ENCODE peak calls at places on chromosomes 13 and 19, in six cellular contexts. K, Z, X, F, G and V are unnamed samples.

GRCh38 chr19:33443638-33444195 is 70.2 kb downstream of the CEBPG start:
- DNase-seq in G (no peak), F (no peak), K (no peak), X (no peak), Z (no peak), V (no peak)

GRCh38 chr19:51002542-51003311 is 1.3 kb upstream of the KLK8 start:
- DNase-seq in G (no peak), F (no peak), K (no peak), X (peak; percentile 70), Z (no peak), V (no peak)

GRCh38 chr13:94674609-94675348 is 37.6 kb downstream of the SOX21 start:
- DNase-seq in G (no peak), Z (peak; percentile 30), X (peak; percentile 72), F (peak; percentile 20), K (no peak), V (no peak)

GRCh38 chr19:2089001-2089711 is 7.0 kb downstream of the MOB3A start:
- DNase-seq in Z (peak; percentile 36), G (no peak), F (no peak), K (no peak), X (peak; percentile 58), V (no peak)

GRCh38 chr13:93730780-93731179 is 504.2 kb downstream of the GPC6 start:
- DNase-seq in F (no peak), Z (peak; percentile 36), G (no peak), X (peak; percentile 47), K (no peak), V (no peak)

GRCh38 chr13:33917135-33917534 is 99.2 kb downstream of the RFC3 start:
- DNase-seq in X (no peak), K (no peak), F (no peak), G (no peak), Z (no peak), V (no peak)

GRCh38 chr13:111599791-111600190 is 279.3 kb downstream of the TEX29 start:
- DNase-seq in X (no peak), G (no peak), Z (no peak), F (no peak), K (no peak), V (no peak)

GRCh38 chr13:23695711-23696512 is 125.7 kb downstream of the TNFRSF19 start:
- DNase-seq in F (peak; percentile 40), X (no peak), K (peak; percentile 73), Z (no peak), G (no peak), V (no peak)

GRCh38 chr13:106619688-106620555 is 52.0 kb upstream of the ARGLU1 start:
- DNase-seq in Z (peak; percentile 69), K (no peak), G (peak; percentile 33), X (peak; percentile 49), F (peak; percentile 0), V (no peak)

GRCh38 chr19:48913114-48913513 is 13.0 kb downstream of the NUCB1 start:
- DNase-seq in Z (no peak), K (no peak), X (peak; percentile 8), F (no peak), G (no peak), V (no peak)

GRCh38 chr13:98576215-98576945 is 527 bp downstream of the STK24 start:
- DNase-seq in Z (no peak), X (no peak), F (no peak), G (peak; percentile 50), K (peak; percentile 73), V (no peak)

GRCh38 chr19:50780753-50781480 is 9.3 kb upstream of the ACP4 start:
- DNase-seq in G (no peak), X (no peak), F (no peak), Z (no peak), K (no peak), V (no peak)

GRCh38 chr19:2982983-2983350 is 5.6 kb downstream of the TLE6 start:
- DNase-seq in Z (peak; percentile 68), F (no peak), G (peak; percentile 98), K (peak; percentile 79), X (peak; percentile 6), V (peak; percentile 51)

GRCh38 chr13:110264685-110265275 is 42.2 kb downstream of the COL4A1 start:
- DNase-seq in Z (no peak), X (no peak), G (peak; percentile 11), F (no peak), K (no peak), V (no peak)

GRCh38 chr19:57241181-57241580 is 749 bp downstream of the ZNF805 start:
- DNase-seq in G (no peak), K (no peak), F (peak; percentile 2), X (no peak), Z (peak; percentile 37), V (no peak)

GRCh38 chr13:33838567-33839131 is 20.7 kb downstream of the RFC3 start:
- DNase-seq in X (no peak), K (no peak), F (no peak), Z (peak; percentile 8), G (no peak), V (no peak)

GRCh38 chr13:105878119-105878518 is 657.3 kb downstream of the EFNB2 start:
- DNase-seq in G (no peak), X (no peak), K (no peak), Z (no peak), F (no peak), V (no peak)

GRCh38 chr13:110641055-110642015 is 26.0 kb downstream of the NAXD start:
- DNase-seq in Z (peak; percentile 53), X (no peak), G (no peak), F (no peak), K (no peak), V (no peak)

GRCh38 chr19:7415163-7415856 is 66.6 kb downstream of the ARHGEF18 start:
- DNase-seq in F (no peak), K (peak; percentile 61), X (no peak), G (no peak), Z (peak; percentile 86), V (no peak)

GRCh38 chr19:591099-591958 is 1.6 kb downstream of the HCN2 start:
- DNase-seq in F (no peak), K (no peak), X (peak; percentile 36), Z (no peak), G (no peak), V (no peak)

GRCh38 chr13:83221813-83222241 is 660.4 kb downstream of the SLITRK1 start:
- DNase-seq in F (no peak), K (no peak), Z (peak; percentile 86), G (no peak), X (peak; percentile 93), V (peak; percentile 72)

GRCh38 chr19:58552655-58553054 is 2.2 kb downstream of the CHMP2A start:
- DNase-seq in K (no peak), G (no peak), Z (no peak), X (no peak), F (no peak), V (no peak)
- TF ChIP-seq CTCF in K (no peak), G (no peak), Z (no peak), X (no peak), F (no peak), V (no peak)

DNA sequence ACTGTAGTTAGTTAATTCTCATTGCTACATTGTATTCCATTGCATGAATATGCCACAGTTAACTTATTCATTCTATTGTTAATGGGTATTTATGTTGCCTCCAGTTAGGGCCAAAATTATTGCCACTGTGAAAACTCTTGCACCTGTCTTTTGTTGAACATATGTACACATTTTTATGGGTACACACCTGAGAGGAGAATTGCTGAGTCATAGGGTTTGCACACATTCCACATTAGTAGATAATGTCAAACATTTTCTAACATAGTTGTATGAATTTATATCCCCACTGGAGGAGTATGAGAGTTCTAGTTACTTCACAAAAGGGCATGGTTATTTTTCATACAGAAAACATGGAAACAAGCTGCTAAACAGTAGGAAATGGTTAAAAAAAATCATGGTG is 338.4 kb downstream of the FOXO1 start:
- DNase-seq in G (no peak), F (no peak), X (peak; percentile 39), K (no peak), Z (no peak), V (no peak)
- H3K27me3 ChIP-seq in G (no peaks in the 10 kb centered on the region), F (no peaks in the 10 kb centered on the region), X (no peaks in the 10 kb centered on the region), K (no peaks in the 10 kb centered on the region), Z (no peaks in the 10 kb centered on the region), V (no peaks in the 10 kb centered on the region)

GRCh38 chr19:18278521-18279265 is 2.7 kb downstream of the JUND start:
- DNase-seq in G (no peak), X (no peak), K (no peak), F (peak; percentile 69), Z (no peak), V (no peak)
- TF ChIP-seq CTCF in G (no peak), X (peak; percentile 63), K (no peak), F (peak; percentile 11), Z (peak; percentile 24), V (peak; percentile 42)

GRCh38 chr19:13005253-13005652 is 10.0 kb downstream of the NFIX start:
- DNase-seq in X (no peak), F (no peak), Z (no peak), K (no peak), G (no peak), V (no peak)
- H3K27me3 ChIP-seq in X (no peaks in the 10 kb centered on the region), F (peaks cover 14% of the 10 kb centered on the region), Z (no peaks in the 10 kb centered on the region), K (peaks cover 5% of the 10 kb centered on the region), G (no peaks in the 10 kb centered on the region), V (no peaks in the 10 kb centered on the region)

GRCh38 chr13:85828094-85828684 is 29.0 kb upstream of the SLITRK6 start:
- DNase-seq in X (peak; percentile 43), K (no peak), G (no peak), F (no peak), Z (peak; percentile 30), V (no peak)
- TF ChIP-seq CTCF in X (peak; percentile 55), K (peak; percentile 66), G (no peak), F (peak; percentile 63), Z (peak; percentile 57), V (peak; percentile 65)

GRCh38 chr19:45402469-45403070 is 2.3 kb downstream of the PPP1R13L start:
- DNase-seq in Z (no peak), X (no peak), G (no peak), F (no peak), K (peak; percentile 69), V (no peak)

GRCh38 chr19:45404557-45405434 is at the start of gene PPP1R13L:
- DNase-seq in K (peak; percentile 94), F (no peak), G (peak; percentile 76), X (peak; percentile 90), Z (peak; percentile 56), V (no peak)

GRCh38 chr19:45403781-45404556 is 900 bp downstream of the PPP1R13L start:
- DNase-seq in F (peak; percentile 41), K (peak; percentile 75), G (no peak), Z (no peak), X (peak; percentile 75), V (no peak)

GRCh38 chr19:45401815-45402468 is 2.9 kb downstream of the PPP1R13L start:
- DNase-seq in X (no peak), G (no peak), Z (no peak), F (no peak), K (no peak), V (no peak)

DNA sequence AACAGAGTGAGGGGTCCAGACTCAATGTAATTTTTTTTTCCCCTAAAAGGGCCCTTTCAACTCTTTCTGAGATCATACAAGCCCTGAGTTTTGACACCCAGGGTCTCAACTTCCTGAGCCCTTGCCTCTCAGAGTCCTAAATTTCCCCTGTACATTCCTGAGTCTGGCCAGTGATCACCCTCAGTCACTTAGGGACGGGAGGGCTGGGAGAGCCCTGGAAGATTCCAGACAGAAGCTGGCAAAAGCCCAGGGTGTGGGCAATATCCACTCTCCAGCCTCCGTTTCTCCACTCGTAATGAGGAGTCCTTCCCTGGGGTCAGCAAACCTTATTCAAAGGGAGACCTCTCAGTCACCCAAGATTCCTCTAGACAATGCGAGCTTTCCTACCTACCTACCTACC is 1.6 kb downstream of the PPP1R13L start:
- DNase-seq in G (no peak), X (no peak), F (no peak), Z (no peak), K (no peak), V (no peak)
- H3K27me3 ChIP-seq in G (no peaks in the 10 kb centered on the region), X (no peaks in the 10 kb centered on the region), F (peaks cover 35% of the 10 kb centered on the region), Z (no peaks in the 10 kb centered on the region), K (peaks cover 4% of the 10 kb centered on the region), V (no peaks in the 10 kb centered on the region)